ENCODE peak calls at places on chromosome 12, in ten cellular contexts. E is endothelial cell of umbilical vein, N is HL-60, J is K562, Q is GM12878, H is suprapubic skin, I is GM12891, R is breast epithelium, S is SK-N-SH, G is stomach. T is an unnamed sample.

GRCh38 chr12:92899388-92900001 is 29.6 kb downstream of the EEA1 start:
- DNase-seq in E (peak; percentile 87), N (no peak), J (no peak), Q (no peak), H (peak; percentile 90), I (no peak), R (peak; percentile 78), S (peak; percentile 8), G (peak; percentile 34), T (no peak)

GRCh38 chr12:95100264-95101190 is 27.1 kb upstream of the NR2C1 start:
- DNase-seq in E (no peak), N (no peak), J (peak; percentile 54), Q (no peak), H (no peak), I (no peak), R (no peak), S (no peak), G (no peak), T (no peak)

GRCh38 chr12:116263844-116264243 is 13.6 kb downstream of the MED13L start:
- DNase-seq in E (no peak), N (no peak), J (no peak), Q (no peak), H (no peak), I (no peak), R (no peak), S (no peak), G (no peak), T (no peak)

GRCh38 chr12:29164477-29165163 is 15.5 kb downstream of the FAR2 start:
- DNase-seq in E (peak; percentile 85), N (peak; percentile 56), J (no peak), Q (peak; percentile 55), H (no peak), I (peak; percentile 30), R (no peak), S (no peak), G (no peak), T (no peak)

GRCh38 chr12:119938049-119938667 is 50.9 kb upstream of the BICDL1 start:
- DNase-seq in E (peak; percentile 51), N (peak; percentile 46), J (peak; percentile 80), Q (peak; percentile 20), H (no peak), I (peak; percentile 45), R (no peak), S (peak; percentile 76), G (peak; percentile 62), T (peak; percentile 36)

GRCh38 chr12:27988594-27989233 is 16.2 kb upstream of the PTHLH start:
- DNase-seq in E (no peak), N (no peak), J (no peak), Q (no peak), H (no peak), I (no peak), R (no peak), S (no peak), G (no peak), T (no peak)

GRCh38 chr12:105257321-105257728 is 21.4 kb upstream of the APPL2 start:
- DNase-seq in E (peak; percentile 14), N (no peak), J (no peak), Q (no peak), H (no peak), I (no peak), R (no peak), S (no peak), G (no peak), T (no peak)

GRCh38 chr12:116591608-116592115 is 32.5 kb downstream of the MAP1LC3B2 start:
- DNase-seq in E (no peak), N (no peak), J (no peak), Q (no peak), H (no peak), I (no peak), R (no peak), S (no peak), G (no peak), T (no peak)

GRCh38 chr12:14774944-14775651 is 28.2 kb downstream of the WBP11 start:
- DNase-seq in E (peak; percentile 73), N (peak; percentile 18), J (no peak), Q (no peak), H (peak; percentile 81), I (no peak), R (peak; percentile 39), S (peak; percentile 49), G (peak; percentile 56), T (peak; percentile 13)
- TF ChIP-seq POLR2AphosphoS5 in E (peak; percentile 27), N (no peak), J (no peak), Q (no peak), H (no peak), I (no peak), R (peak; percentile 74), S (no peak), G (no peak), T (no peak)

GRCh38 chr12:60415361-60415760 is 819.5 kb downstream of the SLC16A7 start:
- DNase-seq in E (peak; percentile 21), N (no peak), J (no peak), Q (no peak), H (no peak), I (no peak), R (no peak), S (no peak), G (no peak), T (no peak)
- TF ChIP-seq POLR2AphosphoS5 in E (no peak), N (no peak), J (no peak), Q (no peak), H (no peak), I (no peak), R (no peak), S (no peak), G (no peak), T (no peak)

GRCh38 chr12:16359512-16360491 is 12.4 kb downstream of the MGST1 start:
- DNase-seq in E (peak; percentile 27), N (peak; percentile 60), J (peak; percentile 53), Q (no peak), H (no peak), I (no peak), R (no peak), S (peak; percentile 52), G (peak; percentile 71), T (no peak)
- TF ChIP-seq POLR2AphosphoS5 in E (no peak), N (peak; percentile 38), J (no peak), Q (no peak), H (no peak), I (no peak), R (no peak), S (no peak), G (no peak), T (no peak)

GRCh38 chr12:21831671-21832357 is 57.3 kb upstream of the KCNJ8 start:
- DNase-seq in E (no peak), N (no peak), J (no peak), Q (no peak), H (peak; percentile 72), I (no peak), R (no peak), S (no peak), G (no peak), T (no peak)
- TF ChIP-seq POLR2AphosphoS5 in E (no peak), N (no peak), J (no peak), Q (no peak), H (no peak), I (no peak), R (no peak), S (no peak), G (peak; percentile 36), T (no peak)

T was measured in GM12892.